ENCODE peak calls at places on chromosomes 11 and 22, in four cellular contexts. One of them, this sample, is unnamed.
A peak's percentile ranks its signal among the peaks of the same experiment; 100 is the strongest.

GRCh38 chr22:49658902-49659280 is 168.8 kb downstream of the BRD1 start:
- DNase-seq in nephron progenitor cell: no peak
- DNase-seq in WTC11: peak; percentile 11
- DNase-seq in DND-41: no peak
- DNase-seq in this sample: no peak

GRCh38 chr22:27996981-27997380 is 77.9 kb upstream of the PITPNB start:
- DNase-seq in nephron progenitor cell: no peak
- DNase-seq in WTC11: no peak
- DNase-seq in DND-41: no peak
- DNase-seq in this sample: no peak

GRCh38 chr11:2762451-2762850 is 62.7 kb upstream of the KCNQ1OT1 start:
- DNase-seq in nephron progenitor cell: no peak
- DNase-seq in WTC11: peak; percentile 5
- DNase-seq in DND-41: peak; percentile 0
- DNase-seq in this sample: no peak

GRCh38 chr11:102704841-102705240 is 728 bp downstream of the MMP27 start:
- DNase-seq in nephron progenitor cell: no peak
- DNase-seq in WTC11: no peak
- DNase-seq in DND-41: no peak
- DNase-seq in this sample: no peak

GRCh38 chr22:47039356-47039755 is 276.9 kb downstream of the TBC1D22A start:
- DNase-seq in nephron progenitor cell: no peak
- DNase-seq in WTC11: no peak
- DNase-seq in DND-41: no peak
- DNase-seq in this sample: no peak

GRCh38 chr11:6572215-6572614 is 31.2 kb downstream of the RRP8 start:
- DNase-seq in nephron progenitor cell: no peak
- DNase-seq in WTC11: no peak
- DNase-seq in DND-41: no peak
- DNase-seq in this sample: peak; percentile 26

GRCh38 chr11:46332568-46333128 is 14.6 kb upstream of the DGKZ start:
- DNase-seq in nephron progenitor cell: peak; percentile 62
- DNase-seq in WTC11: peak; percentile 55
- DNase-seq in DND-41: no peak
- DNase-seq in this sample: no peak

GRCh38 chr22:30481711-30482110 is 9.9 kb upstream of the SEC14L3 start:
- DNase-seq in nephron progenitor cell: no peak
- DNase-seq in WTC11: no peak
- DNase-seq in DND-41: no peak
- DNase-seq in this sample: peak; percentile 5

GRCh38 chr11:134664863-134665535 is 253.0 kb upstream of the B3GAT1 start:
- DNase-seq in nephron progenitor cell: no peak
- DNase-seq in WTC11: no peak
- DNase-seq in DND-41: peak; percentile 23
- DNase-seq in this sample: no peak

GRCh38 chr11:125457814-125458343 is 38.2 kb downstream of the FEZ1 start:
- DNase-seq in nephron progenitor cell: peak; percentile 23
- DNase-seq in WTC11: no peak
- DNase-seq in DND-41: no peak
- DNase-seq in this sample: no peak

GRCh38 chr11:60959445-60959844 is 7.5 kb upstream of the SLC15A3 start:
- DNase-seq in nephron progenitor cell: no peak
- DNase-seq in WTC11: no peak
- DNase-seq in DND-41: no peak
- DNase-seq in this sample: no peak

GRCh38 chr11:11584937-11585336 is 36.9 kb downstream of the GALNT18 start:
- DNase-seq in nephron progenitor cell: no peak
- DNase-seq in WTC11: no peak
- DNase-seq in DND-41: no peak
- DNase-seq in this sample: peak; percentile 40

GRCh38 chr11:106691807-106692365 is 326.4 kb downstream of the GUCY1A2 start:
- DNase-seq in nephron progenitor cell: no peak
- DNase-seq in WTC11: no peak
- DNase-seq in DND-41: no peak
- DNase-seq in this sample: no peak

GRCh38 chr11:124716596-124716995 is 23.1 kb upstream of the NRGN start:
- DNase-seq in nephron progenitor cell: no peak
- DNase-seq in WTC11: no peak
- DNase-seq in DND-41: no peak
- DNase-seq in this sample: no peak

GRCh38 chr11:8243458-8243857 is 20.2 kb downstream of the LMO1 start:
- DNase-seq in nephron progenitor cell: no peak
- DNase-seq in WTC11: no peak
- DNase-seq in DND-41: no peak
- DNase-seq in this sample: no peak

GRCh38 chr11:45102361-45102809 is 44.1 kb upstream of the PRDM11 start:
- DNase-seq in nephron progenitor cell: no peak
- DNase-seq in WTC11: no peak
- DNase-seq in DND-41: no peak
- DNase-seq in this sample: no peak

GRCh38 chr11:86952933-86953637 is 2.1 kb downstream of the FZD4 start:
- DNase-seq in nephron progenitor cell: no peak
- DNase-seq in WTC11: no peak
- DNase-seq in DND-41: no peak
- DNase-seq in this sample: no peak

GRCh38 chr11:77705195-77705876 is 67.7 kb upstream of the CLNS1A start:
- DNase-seq in nephron progenitor cell: no peak
- DNase-seq in WTC11: no peak
- DNase-seq in DND-41: no peak
- DNase-seq in this sample: peak; percentile 59

GRCh38 chr11:107778839-107779517 is 67.1 kb upstream of the SLN start:
- DNase-seq in nephron progenitor cell: no peak
- DNase-seq in WTC11: no peak
- DNase-seq in DND-41: no peak
- DNase-seq in this sample: no peak

GRCh38 chr11:19766206-19766605 is 53.6 kb downstream of the NAV2 start:
- DNase-seq in nephron progenitor cell: peak; percentile 12
- DNase-seq in WTC11: no peak
- DNase-seq in DND-41: no peak
- DNase-seq in this sample: no peak

GRCh38 chr11:128342511-128343133 is 244.7 kb downstream of the ETS1 start:
- DNase-seq in nephron progenitor cell: no peak
- DNase-seq in WTC11: no peak
- DNase-seq in DND-41: peak; percentile 58
- DNase-seq in this sample: peak; percentile 18

GRCh38 chr11:13972958-13973357 is 10.4 kb downstream of the SPON1 start:
- DNase-seq in nephron progenitor cell: no peak
- DNase-seq in WTC11: no peak
- DNase-seq in DND-41: no peak
- DNase-seq in this sample: no peak

GRCh38 chr11:121450424-121450823 is 1.7 kb upstream of the SORL1 start:
- DNase-seq in nephron progenitor cell: no peak
- DNase-seq in WTC11: no peak
- DNase-seq in DND-41: no peak
- DNase-seq in this sample: no peak

GRCh38 chr22:26740253-26740652 is 82.9 kb downstream of the MIAT start:
- DNase-seq in nephron progenitor cell: peak; percentile 16
- DNase-seq in WTC11: no peak
- DNase-seq in DND-41: no peak
- DNase-seq in this sample: no peak

GRCh38 chr11:28835790-28836189 is 727.6 kb downstream of the METTL15 start:
- DNase-seq in nephron progenitor cell: no peak
- DNase-seq in WTC11: no peak
- DNase-seq in DND-41: no peak
- DNase-seq in this sample: peak; percentile 68

GRCh38 chr11:95829580-95830259 is 39.4 kb downstream of the CEP57 start:
- DNase-seq in nephron progenitor cell: no peak
- DNase-seq in WTC11: no peak
- DNase-seq in DND-41: no peak
- DNase-seq in this sample: no peak

GRCh38 chr11:78961186-78961782 is 386.6 kb upstream of the NARS2 start:
- DNase-seq in nephron progenitor cell: peak; percentile 41
- DNase-seq in WTC11: peak; percentile 61
- DNase-seq in DND-41: no peak
- DNase-seq in this sample: peak; percentile 81

GRCh38 chr22:43886231-43886630 is 5.6 kb downstream of the PNPLA5 start:
- DNase-seq in nephron progenitor cell: no peak
- DNase-seq in WTC11: no peak
- DNase-seq in DND-41: no peak
- DNase-seq in this sample: no peak

GRCh38 chr22:49736538-49736937 is 91.1 kb downstream of the BRD1 start:
- DNase-seq in nephron progenitor cell: no peak
- DNase-seq in WTC11: no peak
- DNase-seq in DND-41: no peak
- DNase-seq in this sample: no peak

GRCh38 chr11:3073029-3073435 is 15.8 kb upstream of the CARS1 start:
- DNase-seq in nephron progenitor cell: no peak
- DNase-seq in WTC11: no peak
- DNase-seq in DND-41: no peak
- DNase-seq in this sample: no peak

GRCh38 chr11:45511566-45511965 is 153.9 kb downstream of the CHST1 start:
- DNase-seq in nephron progenitor cell: no peak
- DNase-seq in WTC11: no peak
- DNase-seq in DND-41: no peak
- DNase-seq in this sample: no peak

GRCh38 chr11:116366980-116367640 is 405.7 kb downstream of the BUD13 start:
- DNase-seq in nephron progenitor cell: no peak
- DNase-seq in WTC11: peak; percentile 28
- DNase-seq in DND-41: no peak
- DNase-seq in this sample: no peak

GRCh38 chr22:36191106-36191836 is 10.3 kb downstream of the APOL4 start:
- DNase-seq in nephron progenitor cell: no peak
- DNase-seq in WTC11: no peak
- DNase-seq in DND-41: no peak
- DNase-seq in this sample: no peak

GRCh38 chr22:43828711-43829447 is 16.8 kb upstream of the EFCAB6 start:
- DNase-seq in nephron progenitor cell: no peak
- DNase-seq in WTC11: peak; percentile 48
- DNase-seq in DND-41: no peak
- DNase-seq in this sample: no peak

GRCh38 chr11:70482529-70482917 is 84.2 kb downstream of the CTTN start:
- DNase-seq in nephron progenitor cell: no peak
- DNase-seq in WTC11: no peak
- DNase-seq in DND-41: no peak
- DNase-seq in this sample: no peak

GRCh38 chr22:44898236-44898635 is 111.6 kb downstream of the PHF21B start:
- DNase-seq in nephron progenitor cell: no peak
- DNase-seq in WTC11: no peak
- DNase-seq in DND-41: no peak
- DNase-seq in this sample: no peak

GRCh38 chr11:32870676-32871075 is 21.9 kb upstream of the QSER1 start:
- DNase-seq in nephron progenitor cell: peak; percentile 21
- DNase-seq in WTC11: peak; percentile 61
- DNase-seq in DND-41: peak; percentile 45
- DNase-seq in this sample: peak; percentile 38
- TF ChIP-seq CTCF in nephron progenitor cell: peak; percentile 18
- TF ChIP-seq CTCF in WTC11: peak; percentile 27
- TF ChIP-seq CTCF in DND-41: peak; percentile 74
- TF ChIP-seq CTCF in this sample: no peak

DNA sequence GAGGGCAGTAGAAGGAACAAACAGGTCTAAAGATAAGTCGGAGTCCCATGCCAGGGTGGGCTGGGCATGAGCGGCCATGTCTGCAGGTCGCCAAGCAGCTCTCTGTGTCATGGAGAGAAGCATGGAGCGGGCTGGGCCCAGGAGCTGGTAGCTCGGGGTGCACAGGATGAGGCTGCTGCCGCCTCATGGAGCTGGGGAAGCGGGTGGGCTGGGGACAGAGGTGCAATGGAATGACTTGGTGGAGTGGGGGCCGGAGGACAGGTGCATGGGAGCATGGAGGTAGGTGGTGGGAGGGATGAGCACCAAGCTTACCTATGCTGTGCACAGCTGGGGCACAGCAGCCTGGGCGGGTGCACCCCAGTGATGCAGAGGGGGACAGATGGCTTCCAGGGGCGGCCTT is 3.6 kb downstream of the NRXN2 start:
- DNase-seq in nephron progenitor cell: no peak
- DNase-seq in WTC11: no peak
- DNase-seq in DND-41: no peak
- DNase-seq in this sample: no peak
- TF ChIP-seq CTCF in nephron progenitor cell: no peak
- TF ChIP-seq CTCF in WTC11: no peak
- TF ChIP-seq CTCF in DND-41: no peak
- TF ChIP-seq CTCF in this sample: no peak

DNA sequence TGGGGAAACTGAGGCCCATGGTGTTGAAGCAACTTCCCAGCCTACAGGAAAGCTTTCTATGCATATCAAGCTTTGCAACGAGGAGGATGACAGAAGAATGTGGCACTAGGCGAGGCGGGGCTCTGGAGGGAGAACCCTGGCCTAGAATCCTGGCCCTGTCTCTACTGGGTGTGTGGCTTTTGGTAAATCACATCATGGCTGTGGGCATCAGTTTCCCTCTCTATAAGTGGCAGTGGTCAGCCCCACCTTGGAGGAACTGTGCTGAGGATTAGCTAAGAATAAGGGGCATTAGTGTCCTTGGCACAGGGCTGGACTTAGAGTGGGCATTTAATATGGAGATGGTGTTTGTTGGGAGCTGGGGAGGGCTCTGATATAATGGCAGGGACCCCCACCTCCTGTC is 122.6 kb upstream of the CRYBB3 start:
- DNase-seq in nephron progenitor cell: no peak
- DNase-seq in WTC11: no peak
- DNase-seq in DND-41: no peak
- DNase-seq in this sample: no peak
- TF ChIP-seq CTCF in nephron progenitor cell: no peak
- TF ChIP-seq CTCF in WTC11: no peak
- TF ChIP-seq CTCF in DND-41: no peak
- TF ChIP-seq CTCF in this sample: no peak

GRCh38 chr11:18721576-18722292 is 4.3 kb downstream of the IGSF22 start:
- DNase-seq in nephron progenitor cell: peak; percentile 69
- DNase-seq in WTC11: peak; percentile 70
- DNase-seq in DND-41: peak; percentile 27
- DNase-seq in this sample: peak; percentile 37

GRCh38 chr11:18723991-18724390 is 2.0 kb downstream of the IGSF22 start:
- DNase-seq in nephron progenitor cell: no peak
- DNase-seq in WTC11: no peak
- DNase-seq in DND-41: no peak
- DNase-seq in this sample: no peak

GRCh38 chr11:18720086-18720810 is 5.7 kb downstream of the IGSF22 start:
- DNase-seq in nephron progenitor cell: no peak
- DNase-seq in WTC11: no peak
- DNase-seq in DND-41: no peak
- DNase-seq in this sample: no peak

GRCh38 chr11:18720811-18721575 is 5.0 kb downstream of the IGSF22 start:
- DNase-seq in nephron progenitor cell: peak; percentile 93
- DNase-seq in WTC11: peak; percentile 96
- DNase-seq in DND-41: no peak
- DNase-seq in this sample: no peak

DNA sequence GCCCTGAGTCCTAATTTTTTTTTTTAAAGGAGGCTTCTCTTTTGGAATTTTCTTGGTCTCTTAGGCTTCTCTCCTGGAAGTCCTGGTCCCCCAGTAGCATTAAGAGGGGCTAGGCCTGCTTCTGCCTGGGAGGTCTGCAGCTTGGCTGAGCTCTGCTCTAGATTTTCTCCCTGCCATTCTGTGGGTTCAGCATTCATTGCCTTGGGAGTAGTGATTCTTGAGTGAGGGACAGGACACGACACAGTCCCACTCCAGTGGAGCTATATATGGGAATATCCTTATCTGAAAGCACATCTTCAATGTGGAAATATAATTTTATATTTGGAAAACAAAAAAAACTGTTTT is 3.7 kb downstream of the IGSF22 start:
- DNase-seq in nephron progenitor cell: no peak
- DNase-seq in WTC11: no peak
- DNase-seq in DND-41: no peak
- DNase-seq in this sample: no peak
- TF ChIP-seq CTCF in nephron progenitor cell: peak; percentile 24
- TF ChIP-seq CTCF in WTC11: no peak
- TF ChIP-seq CTCF in DND-41: no peak
- TF ChIP-seq CTCF in this sample: no peak

GRCh38 chr22:37331811-37332536 is 49.7 kb downstream of the CYTH4 start:
- DNase-seq in nephron progenitor cell: no peak
- DNase-seq in WTC11: no peak
- DNase-seq in DND-41: no peak
- DNase-seq in this sample: no peak
- TF ChIP-seq CTCF in nephron progenitor cell: no peak
- TF ChIP-seq CTCF in WTC11: no peak
- TF ChIP-seq CTCF in DND-41: no peak
- TF ChIP-seq CTCF in this sample: no peak